ENCODE peak calls at places on chromosome 15, in seven cellular contexts. D is psoas muscle, B is HCT116, C is cardiac muscle cell, T is vagina, I is DND-41, L is A673. G is an unnamed sample.

GRCh38 chr15:31248263-31248662 is 78.4 kb upstream of the KLF13 start:
- DNase-seq in T (no peak), B (no peak), C (no peak), D (no peak), L (no peak), I (no peak), G (no peak)

GRCh38 chr15:69126054-69126469 is 34.4 kb upstream of the GLCE start:
- DNase-seq in D (no peak), C (peak; percentile 95), L (no peak), B (no peak), T (no peak), I (no peak), G (no peak)

GRCh38 chr15:94327356-94327936 is 96.1 kb downstream of the MCTP2 start:
- DNase-seq in C (peak; percentile 51), T (no peak), I (no peak), D (no peak), L (peak; percentile 46), B (peak; percentile 10), G (peak; percentile 19)

GRCh38 chr15:35289029-35289617 is 204.0 kb upstream of the NANOGP8 start:
- DNase-seq in L (peak; percentile 69), T (no peak), B (peak; percentile 55), C (peak; percentile 82), I (no peak), D (no peak), G (peak; percentile 30)

GRCh38 chr15:77030042-77030927 is 35.4 kb downstream of the PSTPIP1 start:
- DNase-seq in T (peak; percentile 92), I (no peak), B (no peak), C (no peak), L (peak; percentile 67), D (no peak), G (peak; percentile 80)

GRCh38 chr15:80856809-80857377 is 77.7 kb downstream of the CEMIP start:
- DNase-seq in T (no peak), L (no peak), I (no peak), D (peak; percentile 54), C (peak; percentile 21), B (peak; percentile 57), G (no peak)

GRCh38 chr15:33789141-33789540 is 179.2 kb upstream of the CHRM5 start:
- DNase-seq in T (no peak), D (no peak), L (peak; percentile 68), C (peak; percentile 72), I (no peak), B (no peak), G (no peak)

GRCh38 chr15:73760330-73760729 is 7.2 kb upstream of the INSYN1 start:
- DNase-seq in T (no peak), C (no peak), D (no peak), I (no peak), B (no peak), L (no peak), G (no peak)

GRCh38 chr15:76346666-76347506 is 10.3 kb downstream of the ISL2 start:
- DNase-seq in T (no peak), L (peak; percentile 74), I (no peak), D (no peak), B (no peak), C (peak; percentile 32), G (no peak)

GRCh38 chr15:40108061-40108854 is 421 bp downstream of the BMF start:
- DNase-seq in D (peak; percentile 78), I (no peak), L (peak; percentile 42), B (no peak), C (peak; percentile 69), T (no peak), G (no peak)

GRCh38 chr15:76393614-76394013 is 57.0 kb downstream of the ISL2 start:
- DNase-seq in B (no peak), I (peak; percentile 27), L (peak; percentile 39), C (peak; percentile 49), T (no peak), D (no peak), G (peak; percentile 72)

GRCh38 chr15:85717212-85717611 is 77.5 kb downstream of the KLHL25 start:
- DNase-seq in B (no peak), L (no peak), I (no peak), C (no peak), D (no peak), T (no peak), G (no peak)

GRCh38 chr15:25762015-25762662 is 101.0 kb downstream of the ATP10A start:
- DNase-seq in T (no peak), L (no peak), B (no peak), I (no peak), C (no peak), D (no peak), G (no peak)

GRCh38 chr15:70562906-70563305 is 200.5 kb downstream of the UACA start:
- DNase-seq in I (no peak), T (peak; percentile 40), L (no peak), D (no peak), C (no peak), B (no peak), G (no peak)

GRCh38 chr15:74820056-74820455 is 6.4 kb upstream of the CPLX3 start:
- DNase-seq in C (no peak), D (no peak), B (no peak), L (no peak), T (no peak), I (no peak), G (no peak)

GRCh38 chr15:78110096-78110495 is 17.7 kb downstream of the SH2D7 start:
- DNase-seq in C (no peak), I (no peak), L (no peak), D (no peak), T (no peak), B (no peak), G (no peak)

GRCh38 chr15:60590935-60591490 is 112.1 kb upstream of the ICE2 start:
- DNase-seq in B (no peak), T (no peak), L (peak; percentile 52), I (peak; percentile 14), D (peak; percentile 62), C (peak; percentile 43), G (peak; percentile 65)

GRCh38 chr15:69679623-69680228 is 227.1 kb downstream of the RPLP1 start:
- DNase-seq in T (no peak), C (no peak), B (no peak), D (no peak), L (no peak), I (no peak), G (no peak)

GRCh38 chr15:40344217-40344616 is 3.5 kb upstream of the CCDC9B start:
- DNase-seq in I (no peak), C (peak; percentile 60), T (no peak), D (no peak), B (no peak), L (no peak), G (no peak)

GRCh38 chr15:78749831-78750230 is 61.4 kb downstream of the ADAMTS7 start:
- DNase-seq in I (no peak), L (no peak), C (no peak), D (no peak), B (no peak), T (no peak), G (no peak)

GRCh38 chr15:39680868-39681267 is 100.0 kb downstream of the THBS1 start:
- DNase-seq in B (no peak), T (no peak), L (no peak), C (peak; percentile 75), D (no peak), I (no peak), G (no peak)

GRCh38 chr15:73741401-73741836 is 11.7 kb downstream of the INSYN1 start:
- DNase-seq in T (no peak), D (no peak), B (no peak), C (no peak), L (no peak), I (no peak), G (no peak)

GRCh38 chr15:98881526-98882517 is 125.8 kb downstream of the PGPEP1L start:
- DNase-seq in L (peak; percentile 85), I (peak; percentile 51), D (no peak), B (peak; percentile 31), C (peak; percentile 68), T (no peak), G (no peak)

GRCh38 chr15:66746231-66746605 is 44.2 kb downstream of the SMAD6 start:
- DNase-seq in B (no peak), I (no peak), T (no peak), C (no peak), L (no peak), D (no peak), G (no peak)

GRCh38 chr15:62809106-62809967 is 233.2 kb upstream of the TPM1 start:
- DNase-seq in T (peak; percentile 81), D (no peak), L (no peak), C (peak; percentile 38), I (no peak), B (no peak), G (peak; percentile 50)

GRCh38 chr15:28255965-28256364 is 66.0 kb downstream of the HERC2 start:
- DNase-seq in B (no peak), T (no peak), D (no peak), L (no peak), C (no peak), I (no peak), G (no peak)
- H3K36me3 ChIP-seq in B (peaks cover 7% of the 10 kb centered on the region), T (peaks cover 4% of the 10 kb centered on the region), D (peaks cover 8% of the 10 kb centered on the region), L (peaks cover 37% of the 10 kb centered on the region), C (peaks cover 30% of the 10 kb centered on the region), I (peaks cover 76% of the 10 kb centered on the region), G (peaks cover 29% of the 10 kb centered on the region)

GRCh38 chr15:47717036-47717611 is at the start of gene SEMA6D:
- DNase-seq in L (peak; percentile 90), C (peak; percentile 79), T (no peak), I (no peak), B (no peak), D (peak; percentile 76), G (peak; percentile 87)
- TF ChIP-seq CTCF in L (no peak), C (peak; percentile 28), T (no peak), I (no peak), B (no peak), D (peak; percentile 63), G (peak; percentile 30)

GRCh38 chr15:48536681-48537091 is 108.8 kb downstream of the FBN1 start:
- DNase-seq in B (no peak), D (no peak), L (peak; percentile 74), I (no peak), T (no peak), C (peak; percentile 83), G (no peak)

GRCh38 chr15:48533982-48534381 is 111.5 kb downstream of the FBN1 start:
- DNase-seq in I (no peak), T (no peak), B (no peak), L (peak; percentile 42), D (no peak), C (peak; percentile 69), G (peak; percentile 78)

GRCh38 chr15:48537277-48538113 is 108.0 kb downstream of the FBN1 start:
- DNase-seq in L (peak; percentile 35), D (peak; percentile 25), B (no peak), T (no peak), C (peak; percentile 48), I (no peak), G (peak; percentile 59)

GRCh38 chr15:48541659-48542334 is 103.7 kb downstream of the FBN1 start:
- DNase-seq in I (no peak), T (no peak), L (peak; percentile 45), B (no peak), C (peak; percentile 89), D (no peak), G (no peak)

DNA sequence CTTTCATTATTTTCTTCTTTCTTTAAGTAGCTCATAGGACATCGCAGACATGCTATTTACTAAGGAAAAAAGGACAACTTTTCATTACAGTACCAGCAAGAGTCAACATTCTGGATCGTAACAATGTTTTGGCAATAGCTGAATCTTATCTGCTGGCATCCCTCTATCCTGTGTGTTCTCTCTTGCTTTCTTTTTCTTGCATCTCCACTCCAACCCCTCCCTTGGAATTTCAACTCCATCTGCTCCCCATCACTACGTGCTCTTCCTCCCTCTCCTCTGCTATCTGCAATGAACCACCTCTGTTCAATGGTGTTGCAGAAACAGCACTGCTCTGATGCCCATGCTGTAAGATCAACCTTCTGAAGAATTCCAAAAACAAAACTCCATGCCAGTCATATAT is 106.6 kb downstream of the FBN1 start:
- DNase-seq in D (no peak), L (no peak), B (no peak), I (no peak), T (no peak), C (peak; percentile 63), G (no peak)
- H3K4me1 ChIP-seq in D (no peaks in the 10 kb centered on the region), L (peaks cover 62% of the 10 kb centered on the region), B (no peaks in the 10 kb centered on the region), I (no peaks in the 10 kb centered on the region), T (peaks cover 35% of the 10 kb centered on the region), C (no peaks in the 10 kb centered on the region), G (peaks cover 34% of the 10 kb centered on the region)

GRCh38 chr15:90471126-90471525 is 58.6 kb upstream of the CRTC3 start:
- DNase-seq in B (no peak), C (no peak), L (no peak), I (no peak), T (no peak), D (no peak), G (no peak)
- H3K36me3 ChIP-seq in B (peaks cover 20% of the 10 kb centered on the region), C (peaks cover 9% of the 10 kb centered on the region), L (peaks cover 39% of the 10 kb centered on the region), I (peaks cover 79% of the 10 kb centered on the region), T (peaks cover 3% of the 10 kb centered on the region), D (peaks cover 23% of the 10 kb centered on the region), G (no peaks in the 10 kb centered on the region)